ENCODE peak calls at places on chromosomes 1 and 21, in six cellular contexts. K, C, N, Q, O and R are unnamed samples.

GRCh38 chr1:23394664-23395063 is 25.0 kb upstream of the ZNF436 start:
- DNase-seq in K (peak), C (no peak), N (no peak), Q (no peak), O (no peak), R (peak)

GRCh38 chr1:11571906-11572616 is 82.2 kb downstream of the FBXO2 start:
- DNase-seq in K (no peak), C (no peak), N (peak), Q (no peak), O (no peak), R (peak)

GRCh38 chr1:63662056-63662836 is 69.0 kb downstream of the PGM1 start:
- DNase-seq in K (no peak), C (no peak), N (no peak), Q (peak), O (no peak), R (no peak)

GRCh38 chr1:239955431-239955830 is 136.3 kb upstream of the FMN2 start:
- DNase-seq in K (no peak), C (no peak), N (no peak), Q (no peak), O (no peak), R (no peak)

GRCh38 chr1:225811622-225812487 is 1.9 kb downstream of the EPHX1 start:
- DNase-seq in K (no peak), C (peak), N (peak), Q (no peak), O (peak), R (peak)

GRCh38 chr1:166952002-166952746 is 23.2 kb downstream of the ILDR2 start:
- DNase-seq in K (no peak), C (no peak), N (no peak), Q (peak), O (no peak), R (peak)

GRCh38 chr1:221907531-221907930 is 165.6 kb upstream of the DUSP10 start:
- DNase-seq in K (no peak), C (no peak), N (no peak), Q (no peak), O (no peak), R (no peak)

GRCh38 chr1:59671066-59671952 is 143.4 kb upstream of the HOOK1 start:
- DNase-seq in K (no peak), C (no peak), N (no peak), Q (no peak), O (no peak), R (no peak)

GRCh38 chr21:29189358-29189757 is 58.9 kb downstream of the MAP3K7CL start:
- DNase-seq in K (no peak), C (no peak), N (no peak), Q (no peak), O (no peak), R (no peak)

GRCh38 chr1:28601696-28602095 is 9.6 kb downstream of the RAB42 start:
- DNase-seq in K (no peak), C (no peak), N (no peak), Q (peak), O (no peak), R (no peak)

GRCh38 chr21:44540741-44541288 is 820 bp upstream of the KRTAP10-1 start:
- DNase-seq in K (no peak), C (no peak), N (no peak), Q (no peak), O (no peak), R (no peak)

GRCh38 chr1:108699375-108700332 is 7.5 kb downstream of the PRPF38B start:
- DNase-seq in K (no peak), C (no peak), N (no peak), Q (no peak), O (no peak), R (no peak)

GRCh38 chr1:5721634-5722215 is 270.5 kb downstream of the NPHP4 start:
- DNase-seq in K (no peak), C (no peak), N (no peak), Q (peak), O (no peak), R (no peak)

GRCh38 chr1:22880174-22880601 is 92.5 kb downstream of the LACTBL1 start:
- DNase-seq in K (no peak), C (no peak), N (no peak), Q (no peak), O (no peak), R (no peak)

GRCh38 chr1:224582041-224582440 is 34.1 kb upstream of the CNIH3 start:
- DNase-seq in K (no peak), C (no peak), N (no peak), Q (no peak), O (no peak), R (no peak)

GRCh38 chr1:54585181-54586066 is 37.4 kb downstream of the ACOT11 start:
- DNase-seq in K (no peak), C (no peak), N (no peak), Q (no peak), O (no peak), R (no peak)

GRCh38 chr1:96346708-96347107 is 374.9 kb upstream of the PTBP2 start:
- DNase-seq in K (no peak), C (no peak), N (no peak), Q (no peak), O (no peak), R (no peak)

GRCh38 chr1:219385786-219386427 is 212.2 kb downstream of the LYPLAL1 start:
- DNase-seq in K (no peak), C (peak), N (peak), Q (peak), O (peak), R (peak)

GRCh38 chr1:231493421-231494185 is 34.9 kb upstream of the TSNAX start:
- DNase-seq in K (no peak), C (no peak), N (no peak), Q (no peak), O (no peak), R (no peak)

GRCh38 chr1:94612081-94612480 is 70.5 kb upstream of the F3 start:
- DNase-seq in K (no peak), C (no peak), N (no peak), Q (no peak), O (no peak), R (no peak)

GRCh38 chr1:22841142-22841541 is 130.5 kb downstream of the EPHB2 start:
- DNase-seq in K (no peak), C (no peak), N (no peak), Q (no peak), O (no peak), R (no peak)

GRCh38 chr1:98103617-98104284 is 182.9 kb upstream of the DPYD start:
- DNase-seq in K (no peak), C (no peak), N (no peak), Q (no peak), O (no peak), R (no peak)

GRCh38 chr1:177229781-177230180 is 59.0 kb downstream of the BRINP2 start:
- DNase-seq in K (no peak), C (no peak), N (no peak), Q (no peak), O (peak), R (no peak)

GRCh38 chr1:243264718-243265117 is 8.9 kb downstream of the SDCCAG8 start:
- DNase-seq in K (no peak), C (no peak), N (no peak), Q (no peak), O (peak), R (no peak)

GRCh38 chr1:204929487-204930185 is 59.0 kb downstream of the NFASC start:
- DNase-seq in K (peak), C (no peak), N (no peak), Q (no peak), O (no peak), R (no peak)

GRCh38 chr21:45506836-45507522 is 35.3 kb downstream of the SLC19A1 start:
- DNase-seq in K (peak), C (peak), N (no peak), Q (no peak), O (no peak), R (no peak)

GRCh38 chr21:30234643-30235042 is 18.7 kb upstream of the CLDN8 start:
- DNase-seq in K (no peak), C (no peak), N (no peak), Q (peak), O (no peak), R (no peak)

GRCh38 chr21:31141389-31142021 is 103.2 kb upstream of the KRTAP19-8 start:
- DNase-seq in K (no peak), C (no peak), N (no peak), Q (no peak), O (no peak), R (no peak)